ENCODE peak calls at places on chromosomes 7 and 10, in eight cellular contexts. G is activated CD8-positive, alpha-beta memory T cell treated with anti-CD3 and anti-CD28 coated beads for 24 hours; O is activated CD4-positive, alpha-beta T cell treated with anti-CD3 and anti-CD28 coated beads, Interleukin-2, amount 10 ng/mL, durations not matched to agents 7 days and 5 days; C is GM23338; L is NCI-H460; I is T-helper 9 cell; V is EH; M is B cell. K is an unnamed sample.

GRCh38 chr10:30553625-30554442 is 75.7 kb downstream of the LYZL2 start:
- DNase-seq in C (peak), L (peak), I (no peak), V (peak), O (no peak), M (no peak), G (no peak), K (peak)

GRCh38 chr7:27520828-27521790 is 141.6 kb downstream of the HIBADH start:
- DNase-seq in O (no peak), V (peak), M (no peak), L (no peak), I (no peak), C (no peak), G (no peak), K (no peak)

GRCh38 chr10:29443745-29444523 is 155.1 kb downstream of the LYZL1 start:
- DNase-seq in M (no peak), O (no peak), L (no peak), G (no peak), C (no peak), I (no peak), V (peak), K (peak)

GRCh38 chr10:123766761-123767160 is 100.6 kb downstream of the GPR26 start:
- DNase-seq in L (no peak), V (peak), O (no peak), G (no peak), M (no peak), C (no peak), I (no peak), K (no peak)

GRCh38 chr7:104852386-104852785 is 161.6 kb upstream of the KMT2E start:
- DNase-seq in L (no peak), V (no peak), O (no peak), G (no peak), I (no peak), M (no peak), C (no peak), K (no peak)

GRCh38 chr7:114934074-114934473 is 12.2 kb downstream of the MDFIC start:
- DNase-seq in G (no peak), V (no peak), C (no peak), L (no peak), I (no peak), O (no peak), M (no peak), K (no peak)

GRCh38 chr10:66318761-66319160 is 607.1 kb upstream of the LRRTM3 start:
- DNase-seq in I (no peak), L (no peak), V (no peak), O (no peak), C (no peak), G (no peak), M (no peak), K (no peak)

GRCh38 chr7:15291707-15292106 is 270.1 kb downstream of the AGMO start:
- DNase-seq in G (no peak), L (no peak), C (peak), I (no peak), V (no peak), O (no peak), M (no peak), K (no peak)

GRCh38 chr10:25334445-25334844 is 159.6 kb downstream of the GPR158 start:
- DNase-seq in L (no peak), I (no peak), C (no peak), V (no peak), G (no peak), M (no peak), O (no peak), K (no peak)

K was measured in KBM-7.